ENCODE peak calls at places on chromosomes 12 and 14, in six cellular contexts. Q is sigmoid colon, V is kidney, G is IMR-90, W is OCI-LY7, K is brain microvascular endothelial cell. F is an unnamed sample.

GRCh38 chr12:3973939-3974644 is 100.9 kb upstream of the PARP11 start:
- DNase-seq in W (no peak), K (no peak), V (no peak), Q (no peak), G (no peak), F (peak)

GRCh38 chr12:100265732-100266131 is 1.1 kb downstream of the DEPDC4 start:
- DNase-seq in V (no peak), K (no peak), Q (no peak), W (no peak), G (no peak), F (no peak)

GRCh38 chr14:58281969-58282368 is 16.4 kb upstream of the ARID4A start:
- DNase-seq in G (no peak), W (no peak), Q (no peak), K (no peak), V (no peak), F (no peak)

GRCh38 chr12:26287666-26288408 is 92.5 kb downstream of the SSPN start:
- DNase-seq in W (no peak), V (peak), G (no peak), Q (no peak), K (no peak), F (no peak)

GRCh38 chr12:6268484-6269157 is 41.9 kb upstream of the PLEKHG6 start:
- DNase-seq in W (no peak), V (peak), G (no peak), K (no peak), Q (peak), F (no peak)

GRCh38 chr12:75656650-75657049 is 145.2 kb upstream of the KRR1 start:
- DNase-seq in K (peak), G (peak), W (no peak), Q (no peak), V (no peak), F (peak)

GRCh38 chr14:79528843-79529405 is 682.4 kb downstream of the DIO2 start:
- DNase-seq in Q (no peak), G (no peak), W (no peak), K (no peak), V (no peak), F (no peak)

GRCh38 chr12:92551853-92552397 is 150.9 kb upstream of the PLEKHG7 start:
- DNase-seq in G (peak), W (no peak), K (peak), V (no peak), Q (no peak), F (peak)

GRCh38 chr14:38930022-38930421 is 173.0 kb downstream of the SEC23A start:
- DNase-seq in G (no peak), W (no peak), K (no peak), V (no peak), Q (no peak), F (no peak)

GRCh38 chr12:78167510-78167909 is 336.8 kb downstream of the NAV3 start:
- DNase-seq in G (no peak), Q (no peak), W (no peak), V (no peak), K (peak), F (no peak)

GRCh38 chr14:30443368-30444007 is 115.5 kb upstream of the G2E3 start:
- DNase-seq in W (peak), Q (no peak), V (no peak), K (peak), G (peak), F (peak)

GRCh38 chr14:91303091-91303923 is 58.8 kb upstream of the GPR68 start:
- DNase-seq in W (peak), G (no peak), V (no peak), K (no peak), Q (no peak), F (no peak)

GRCh38 chr14:48341069-48341468 is 665.7 kb upstream of the MDGA2 start:
- DNase-seq in Q (no peak), V (no peak), W (no peak), K (no peak), G (no peak), F (no peak)

GRCh38 chr14:57641776-57642175 is 148.1 kb upstream of the CCDC198 start:
- DNase-seq in Q (no peak), K (no peak), G (no peak), W (no peak), V (no peak), F (no peak)

GRCh38 chr12:113185180-113186032 is at the start of the genes DDX54 and RITA1:
- DNase-seq in Q (peak), V (peak), G (peak), W (peak), K (peak), F (peak)

GRCh38 chr14:93788557-93789365 is 476 bp upstream of the PRIMA1 start:
- DNase-seq in V (no peak), K (no peak), W (no peak), G (no peak), Q (peak), F (no peak)
- H3K27ac ChIP-seq in V (no peak), K (no peak), W (no peak), G (no peak), Q (peak), F (no peak)

DNA sequence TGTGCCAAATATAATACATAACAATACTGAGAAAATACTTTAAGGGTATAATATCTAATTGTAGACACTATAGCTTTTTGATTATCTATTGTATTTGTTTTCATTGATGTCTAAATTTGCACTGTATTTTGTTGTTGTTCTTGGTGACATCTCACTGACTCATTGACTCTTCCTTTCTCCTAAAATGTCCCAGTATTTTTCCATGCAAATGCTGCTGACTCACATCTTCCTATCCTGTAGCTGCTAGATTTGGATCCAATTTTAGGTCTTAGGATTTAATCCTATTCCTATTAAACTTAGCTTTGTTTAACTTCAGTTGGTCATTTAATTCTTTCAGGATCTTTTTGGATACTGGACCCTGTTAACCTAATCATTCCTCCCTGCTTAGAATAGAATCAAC is 148.5 kb downstream of the TMTC2 start:
- DNase-seq in G (peak), Q (no peak), V (no peak), K (peak), W (no peak), F (no peak)
- H3K27ac ChIP-seq in G (no peak), Q (peak), V (no peak), K (no peak), W (no peak), F (no peak)

GRCh38 chr12:32466986-32467711 is 67.8 kb downstream of the FGD4 start:
- DNase-seq in W (no peak), K (no peak), V (no peak), G (no peak), Q (no peak), F (no peak)
- H3K27ac ChIP-seq in W (peak), K (no peak), V (no peak), G (no peak), Q (no peak), F (no peak)

DNA sequence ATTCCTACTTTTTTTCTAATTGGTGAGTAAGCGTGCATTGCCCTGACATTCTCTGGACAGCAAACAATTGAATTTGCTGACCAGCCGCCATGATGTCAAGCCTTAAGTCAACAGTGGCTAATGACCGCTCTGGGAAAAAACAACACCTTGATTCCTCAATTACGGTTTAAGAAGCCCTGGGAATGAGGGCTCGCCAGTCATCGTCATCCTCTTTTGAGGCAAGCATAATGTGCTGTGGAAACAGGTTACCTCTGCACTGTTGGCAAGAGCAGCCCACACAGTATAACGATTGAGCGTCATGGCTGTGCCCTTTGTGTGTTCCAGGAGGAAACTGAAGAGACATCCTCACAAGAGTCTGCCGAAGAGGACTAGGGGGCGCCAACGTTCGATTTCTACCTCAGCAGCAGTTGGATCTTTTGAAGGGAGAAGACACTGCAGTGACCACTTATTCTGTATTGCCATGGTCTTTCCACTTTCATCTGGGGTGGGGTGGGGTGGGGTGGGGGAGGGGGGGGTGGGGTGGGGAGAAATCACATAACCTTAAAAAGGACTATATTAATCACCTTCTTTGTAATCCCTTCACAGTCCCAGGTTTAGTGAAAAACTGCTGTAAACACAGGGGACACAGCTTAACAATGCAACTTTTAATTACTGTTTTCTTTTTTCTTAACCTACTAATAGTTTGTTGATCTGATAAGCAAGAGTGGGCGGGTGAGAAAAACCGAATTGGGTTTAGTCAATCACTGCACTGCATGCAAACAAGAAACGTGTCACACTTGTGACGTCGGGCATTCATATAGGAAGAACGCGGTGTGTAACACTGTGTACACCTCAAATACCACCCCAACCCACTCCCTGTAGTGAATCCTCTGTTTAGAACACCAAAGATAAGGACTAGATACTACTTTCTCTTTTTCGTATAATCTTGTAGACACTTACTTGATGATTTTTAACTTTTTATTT is 138.9 kb downstream of the HMGA2 start:
- DNase-seq in V (no peak), Q (no peak), K (no peak), W (peak), G (no peak), F (no peak)
- H3K27ac ChIP-seq in V (no peak), Q (no peak), K (no peak), W (no peak), G (no peak), F (no peak)

GRCh38 chr12:11812558-11813421 is 163.3 kb downstream of the ETV6 start:
- DNase-seq in W (peak), G (peak), K (no peak), Q (no peak), V (peak), F (no peak)
- H3K27ac ChIP-seq in W (peak), G (peak), K (peak), Q (peak), V (peak), F (peak)

DNA sequence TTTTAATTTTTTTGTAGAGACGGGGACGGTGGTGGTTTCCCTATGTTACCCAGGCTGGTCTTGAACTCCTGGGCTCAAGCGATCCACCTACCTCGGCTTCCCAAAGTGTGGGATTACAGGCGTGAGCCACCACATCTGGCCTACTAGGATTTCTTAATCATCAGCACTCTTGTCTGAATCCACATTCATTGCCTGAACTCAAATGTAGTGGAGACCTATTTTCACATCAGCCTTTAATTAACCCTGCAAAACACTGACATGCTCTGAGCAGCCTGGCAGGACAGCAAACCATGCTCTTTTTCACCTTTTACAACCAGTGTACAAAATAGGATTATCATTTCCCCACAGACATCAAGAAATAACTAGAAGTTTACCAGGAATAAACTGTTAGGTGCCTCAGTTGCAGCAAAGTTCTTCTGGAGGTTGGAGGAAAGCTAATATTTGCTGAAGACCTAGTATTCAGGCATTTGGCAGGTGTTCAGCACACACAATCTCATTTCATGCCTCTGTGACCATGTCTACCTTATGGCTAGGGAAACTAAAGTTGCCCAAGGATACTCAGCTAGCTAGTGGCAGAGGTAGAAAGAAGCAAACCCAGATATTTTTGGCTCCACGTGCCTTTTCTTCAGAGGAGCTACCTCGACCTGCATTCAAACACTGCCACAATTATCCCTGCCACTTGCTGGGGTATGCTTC is 37.7 kb downstream of the CFL2 start:
- DNase-seq in W (no peak), K (no peak), G (no peak), V (no peak), Q (no peak), F (no peak)
- H3K27ac ChIP-seq in W (no peak), K (no peak), G (no peak), V (no peak), Q (no peak), F (no peak)

DNA sequence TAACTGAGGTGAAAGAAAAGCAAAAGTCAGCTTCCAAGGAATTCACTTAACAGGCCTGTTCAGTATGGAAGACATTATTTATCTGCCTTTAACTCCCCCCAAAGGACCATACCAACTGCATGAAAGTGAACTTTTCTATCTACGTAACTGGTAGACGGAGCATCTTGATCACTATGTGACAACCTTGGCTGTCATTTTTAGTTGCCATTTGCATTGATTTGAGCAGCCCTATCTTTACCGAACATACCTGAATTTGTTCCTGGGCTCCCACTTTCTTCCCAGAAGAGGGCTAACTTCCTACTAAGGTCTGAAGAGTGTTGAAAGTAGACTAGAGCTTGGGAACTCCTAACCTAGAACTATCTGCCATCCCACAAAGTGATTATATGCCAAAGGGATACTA is 9.4 kb downstream of the SRSF9 start:
- DNase-seq in K (no peak), V (no peak), G (no peak), W (no peak), Q (no peak), F (no peak)
- H3K27ac ChIP-seq in K (no peak), V (no peak), G (no peak), W (no peak), Q (no peak), F (no peak)

F was measured in trophoblast cell.